ENCODE peak calls at places on chromosome 14, in nine cellular contexts. One of them, this sample, is unnamed.
A peak's percentile ranks its signal among the peaks of the same experiment; 100 is the strongest.

GRCh38 chr14:58428011-58428807 is 690 bp downstream of the KIAA0586 start:
- DNase-seq in cardiac muscle cell: peak; percentile 61
- DNase-seq in psoas muscle: no peak
- DNase-seq in right cardiac atrium: no peak
- DNase-seq in brain microvascular endothelial cell: peak; percentile 45
- DNase-seq in OCI-LY7: peak; percentile 62
- DNase-seq in aorta: no peak
- DNase-seq in A549: peak; percentile 43
- DNase-seq in sigmoid colon: no peak
- DNase-seq in this sample: no peak

GRCh38 chr14:67987596-67987995 is 168.0 kb downstream of the RAD51B start:
- DNase-seq in right cardiac atrium: no peak
- DNase-seq in psoas muscle: no peak
- DNase-seq in brain microvascular endothelial cell: peak; percentile 93
- DNase-seq in OCI-LY7: no peak
- DNase-seq in A549: no peak
- DNase-seq in cardiac muscle cell: peak; percentile 95
- DNase-seq in aorta: no peak
- DNase-seq in sigmoid colon: no peak
- DNase-seq in this sample: peak; percentile 56

GRCh38 chr14:49044981-49045380 is 541.2 kb downstream of the RPS29 start:
- DNase-seq in psoas muscle: no peak
- DNase-seq in brain microvascular endothelial cell: no peak
- DNase-seq in cardiac muscle cell: no peak
- DNase-seq in right cardiac atrium: no peak
- DNase-seq in A549: no peak
- DNase-seq in sigmoid colon: no peak
- DNase-seq in aorta: no peak
- DNase-seq in OCI-LY7: no peak
- DNase-seq in this sample: no peak

GRCh38 chr14:56742391-56742790 is 67.9 kb downstream of the OTX2 start:
- DNase-seq in psoas muscle: no peak
- DNase-seq in cardiac muscle cell: no peak
- DNase-seq in OCI-LY7: no peak
- DNase-seq in right cardiac atrium: no peak
- DNase-seq in A549: no peak
- DNase-seq in aorta: no peak
- DNase-seq in brain microvascular endothelial cell: no peak
- DNase-seq in sigmoid colon: no peak
- DNase-seq in this sample: no peak

GRCh38 chr14:75315143-75315542 is 36.5 kb downstream of the FOS start:
- DNase-seq in aorta: no peak
- DNase-seq in OCI-LY7: no peak
- DNase-seq in psoas muscle: no peak
- DNase-seq in A549: no peak
- DNase-seq in cardiac muscle cell: peak; percentile 90
- DNase-seq in right cardiac atrium: no peak
- DNase-seq in sigmoid colon: peak; percentile 68
- DNase-seq in brain microvascular endothelial cell: peak; percentile 54
- DNase-seq in this sample: no peak

GRCh38 chr14:95490727-95491451 is 25.6 kb downstream of the SYNE3 start:
- DNase-seq in right cardiac atrium: peak; percentile 83
- DNase-seq in brain microvascular endothelial cell: no peak
- DNase-seq in psoas muscle: no peak
- DNase-seq in sigmoid colon: no peak
- DNase-seq in cardiac muscle cell: peak; percentile 38
- DNase-seq in OCI-LY7: no peak
- DNase-seq in A549: no peak
- DNase-seq in aorta: peak; percentile 68
- DNase-seq in this sample: no peak

GRCh38 chr14:59181804-59182203 is 6.7 kb upstream of the DAAM1 start:
- DNase-seq in A549: no peak
- DNase-seq in brain microvascular endothelial cell: no peak
- DNase-seq in OCI-LY7: no peak
- DNase-seq in aorta: no peak
- DNase-seq in right cardiac atrium: no peak
- DNase-seq in cardiac muscle cell: no peak
- DNase-seq in sigmoid colon: no peak
- DNase-seq in psoas muscle: no peak
- DNase-seq in this sample: no peak

GRCh38 chr14:20179218-20179617 is 11.5 kb upstream of the OR11G2 start:
- DNase-seq in A549: no peak
- DNase-seq in cardiac muscle cell: no peak
- DNase-seq in OCI-LY7: no peak
- DNase-seq in right cardiac atrium: peak; percentile 15
- DNase-seq in aorta: no peak
- DNase-seq in brain microvascular endothelial cell: no peak
- DNase-seq in sigmoid colon: no peak
- DNase-seq in psoas muscle: no peak
- DNase-seq in this sample: no peak

GRCh38 chr14:24366664-24367505 is 1.1 kb upstream of the NFATC4 start:
- DNase-seq in cardiac muscle cell: peak; percentile 99
- DNase-seq in brain microvascular endothelial cell: peak; percentile 89
- DNase-seq in sigmoid colon: peak; percentile 96
- DNase-seq in psoas muscle: peak; percentile 93
- DNase-seq in aorta: peak; percentile 98
- DNase-seq in A549: peak; percentile 43
- DNase-seq in OCI-LY7: peak; percentile 98
- DNase-seq in right cardiac atrium: peak; percentile 93
- DNase-seq in this sample: peak; percentile 96

GRCh38 chr14:100432652-100433427 is 109.7 kb downstream of the SLC25A47 start:
- DNase-seq in brain microvascular endothelial cell: no peak
- DNase-seq in right cardiac atrium: no peak
- DNase-seq in sigmoid colon: no peak
- DNase-seq in A549: no peak
- DNase-seq in aorta: no peak
- DNase-seq in cardiac muscle cell: no peak
- DNase-seq in OCI-LY7: no peak
- DNase-seq in psoas muscle: no peak
- DNase-seq in this sample: no peak

GRCh38 chr14:101022121-101022520 is 118.6 kb upstream of the RTL1 start:
- DNase-seq in cardiac muscle cell: peak; percentile 4
- DNase-seq in OCI-LY7: no peak
- DNase-seq in right cardiac atrium: no peak
- DNase-seq in psoas muscle: no peak
- DNase-seq in sigmoid colon: peak; percentile 21
- DNase-seq in aorta: peak; percentile 24
- DNase-seq in A549: no peak
- DNase-seq in brain microvascular endothelial cell: no peak
- DNase-seq in this sample: peak; percentile 5

GRCh38 chr14:64762044-64763034 is 58.1 kb downstream of the PLEKHG3 start:
- DNase-seq in aorta: peak; percentile 92
- DNase-seq in sigmoid colon: peak; percentile 93
- DNase-seq in A549: peak; percentile 90
- DNase-seq in psoas muscle: peak; percentile 90
- DNase-seq in cardiac muscle cell: peak; percentile 97
- DNase-seq in brain microvascular endothelial cell: peak; percentile 87
- DNase-seq in OCI-LY7: no peak
- DNase-seq in right cardiac atrium: peak; percentile 90
- DNase-seq in this sample: peak; percentile 90

GRCh38 chr14:65847065-65847847 is 434.7 kb downstream of the FUT8 start:
- DNase-seq in brain microvascular endothelial cell: no peak
- DNase-seq in right cardiac atrium: no peak
- DNase-seq in A549: no peak
- DNase-seq in cardiac muscle cell: no peak
- DNase-seq in psoas muscle: no peak
- DNase-seq in OCI-LY7: peak; percentile 47
- DNase-seq in aorta: no peak
- DNase-seq in sigmoid colon: no peak
- DNase-seq in this sample: no peak

DNA sequence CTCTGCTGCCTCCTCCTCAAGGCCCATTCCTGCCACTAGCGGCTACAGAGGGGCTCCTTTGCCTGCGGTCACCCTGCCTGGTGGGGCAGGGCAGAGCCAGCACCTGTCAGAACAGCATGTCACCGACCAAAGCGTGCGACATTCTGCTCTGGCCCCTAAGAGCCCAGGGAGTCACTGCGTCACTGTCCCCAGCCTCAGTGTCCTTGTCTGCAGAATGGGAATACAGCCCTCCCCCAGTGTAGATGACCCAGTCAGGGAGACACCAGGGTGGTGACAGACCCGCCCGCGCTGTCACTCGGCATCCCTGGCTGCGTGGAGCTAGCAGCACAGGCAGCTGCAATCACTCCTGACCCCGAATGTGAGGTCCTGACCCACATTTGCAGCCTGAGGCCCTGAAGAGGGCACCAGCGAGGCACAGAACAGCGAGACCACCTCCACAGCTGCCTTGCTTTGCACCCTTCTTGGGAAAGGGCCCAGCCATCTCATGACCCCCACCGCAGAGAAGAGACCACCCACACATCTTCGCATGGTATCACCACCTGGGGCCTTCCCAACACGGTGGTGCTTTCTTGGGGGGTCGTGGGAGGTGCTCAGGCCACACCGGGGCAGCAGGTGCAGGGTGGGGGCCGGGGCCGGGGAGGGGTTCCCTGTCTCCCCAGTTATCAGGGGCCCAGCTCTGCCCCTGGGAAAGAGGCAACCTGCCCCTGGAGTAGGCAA is 2.5 kb downstream of the AHNAK2 start:
- DNase-seq in A549: no peak
- DNase-seq in OCI-LY7: peak; percentile 59
- DNase-seq in right cardiac atrium: no peak
- DNase-seq in sigmoid colon: peak; percentile 66
- DNase-seq in psoas muscle: no peak
- DNase-seq in aorta: peak; percentile 71
- DNase-seq in brain microvascular endothelial cell: no peak
- DNase-seq in cardiac muscle cell: no peak
- DNase-seq in this sample: no peak
- H3K4me3 ChIP-seq in A549: peak overlapping the region; percentile 17
- H3K4me3 ChIP-seq in OCI-LY7: no peak overlapping the region
- H3K4me3 ChIP-seq in right cardiac atrium: no peak overlapping the region
- H3K4me3 ChIP-seq in sigmoid colon: no peak overlapping the region
- H3K4me3 ChIP-seq in psoas muscle: no peak overlapping the region
- H3K4me3 ChIP-seq in aorta: no peak overlapping the region
- H3K4me3 ChIP-seq in brain microvascular endothelial cell: no peak overlapping the region
- H3K4me3 ChIP-seq in cardiac muscle cell: no peak overlapping the region
- H3K4me3 ChIP-seq in this sample: no peak overlapping the region

GRCh38 chr14:77642407-77642806 is 26.0 kb upstream of the SPTLC2 start:
- DNase-seq in aorta: no peak
- DNase-seq in sigmoid colon: no peak
- DNase-seq in psoas muscle: no peak
- DNase-seq in right cardiac atrium: no peak
- DNase-seq in A549: no peak
- DNase-seq in cardiac muscle cell: no peak
- DNase-seq in OCI-LY7: no peak
- DNase-seq in brain microvascular endothelial cell: no peak
- DNase-seq in this sample: no peak
- H3K4me3 ChIP-seq in aorta: no peak overlapping the region
- H3K4me3 ChIP-seq in sigmoid colon: peak overlapping the region; percentile 48
- H3K4me3 ChIP-seq in psoas muscle: peak overlapping the region; percentile 64
- H3K4me3 ChIP-seq in right cardiac atrium: peak overlapping the region; percentile 39
- H3K4me3 ChIP-seq in A549: no peak overlapping the region
- H3K4me3 ChIP-seq in cardiac muscle cell: no peak overlapping the region
- H3K4me3 ChIP-seq in OCI-LY7: no peak overlapping the region
- H3K4me3 ChIP-seq in brain microvascular endothelial cell: peak overlapping the region; percentile 51
- H3K4me3 ChIP-seq in this sample: peak overlapping the region; percentile 42

GRCh38 chr14:52313903-52314481 is at the start of gene PTGER2:
- DNase-seq in A549: peak; percentile 40
- DNase-seq in cardiac muscle cell: peak; percentile 94
- DNase-seq in brain microvascular endothelial cell: peak; percentile 88
- DNase-seq in sigmoid colon: peak; percentile 92
- DNase-seq in psoas muscle: peak; percentile 89
- DNase-seq in aorta: peak; percentile 97
- DNase-seq in OCI-LY7: no peak
- DNase-seq in right cardiac atrium: peak; percentile 88
- DNase-seq in this sample: peak; percentile 92

GRCh38 chr14:52318829-52319604 is 4.9 kb downstream of the PTGER2 start:
- DNase-seq in psoas muscle: no peak
- DNase-seq in A549: no peak
- DNase-seq in brain microvascular endothelial cell: no peak
- DNase-seq in sigmoid colon: no peak
- DNase-seq in cardiac muscle cell: no peak
- DNase-seq in right cardiac atrium: no peak
- DNase-seq in OCI-LY7: no peak
- DNase-seq in aorta: no peak
- DNase-seq in this sample: no peak

GRCh38 chr14:52315355-52315718 is 1.2 kb downstream of the PTGER2 start:
- DNase-seq in psoas muscle: no peak
- DNase-seq in brain microvascular endothelial cell: no peak
- DNase-seq in OCI-LY7: no peak
- DNase-seq in A549: no peak
- DNase-seq in aorta: no peak
- DNase-seq in cardiac muscle cell: peak; percentile 37
- DNase-seq in right cardiac atrium: no peak
- DNase-seq in sigmoid colon: no peak
- DNase-seq in this sample: peak; percentile 34

GRCh38 chr14:52314521-52315354 is 626 bp downstream of the PTGER2 start:
- DNase-seq in sigmoid colon: no peak
- DNase-seq in A549: peak; percentile 27
- DNase-seq in OCI-LY7: no peak
- DNase-seq in right cardiac atrium: peak; percentile 26
- DNase-seq in brain microvascular endothelial cell: peak; percentile 14
- DNase-seq in psoas muscle: peak; percentile 61
- DNase-seq in aorta: peak; percentile 81
- DNase-seq in cardiac muscle cell: peak; percentile 38
- DNase-seq in this sample: peak; percentile 42

GRCh38 chr14:52318057-52318456 is 3.9 kb downstream of the PTGER2 start:
- DNase-seq in psoas muscle: no peak
- DNase-seq in aorta: no peak
- DNase-seq in OCI-LY7: no peak
- DNase-seq in sigmoid colon: no peak
- DNase-seq in cardiac muscle cell: no peak
- DNase-seq in right cardiac atrium: no peak
- DNase-seq in A549: no peak
- DNase-seq in brain microvascular endothelial cell: no peak
- DNase-seq in this sample: no peak
- H3K4me3 ChIP-seq in psoas muscle: no peak overlapping the region
- H3K4me3 ChIP-seq in aorta: no peak overlapping the region
- H3K4me3 ChIP-seq in OCI-LY7: no peak overlapping the region
- H3K4me3 ChIP-seq in sigmoid colon: no peak overlapping the region
- H3K4me3 ChIP-seq in cardiac muscle cell: no peak overlapping the region
- H3K4me3 ChIP-seq in right cardiac atrium: no peak overlapping the region
- H3K4me3 ChIP-seq in A549: no peak overlapping the region
- H3K4me3 ChIP-seq in brain microvascular endothelial cell: no peak overlapping the region
- H3K4me3 ChIP-seq in this sample: no peak overlapping the region

DNA sequence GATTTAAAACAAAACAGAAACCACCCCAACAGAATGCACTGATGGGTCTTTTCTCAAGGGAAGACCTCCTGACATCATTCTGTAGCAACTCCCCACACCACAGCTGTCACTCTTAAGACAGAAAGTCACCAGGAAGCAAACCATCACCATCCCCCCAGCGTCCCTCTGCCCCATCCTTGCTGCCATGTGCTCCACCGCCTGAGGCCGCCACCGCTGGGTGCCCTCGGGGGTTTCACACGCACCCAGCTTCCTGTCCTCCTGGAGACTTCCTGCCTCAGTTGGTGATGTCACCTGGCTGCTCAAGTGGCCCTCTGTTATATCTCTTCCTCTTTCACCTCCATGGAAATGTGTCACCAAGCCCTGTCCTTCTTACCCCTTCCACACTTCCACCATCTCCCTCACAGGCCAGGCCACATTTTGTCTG is 71.4 kb upstream of the GPR68 start:
- DNase-seq in psoas muscle: no peak
- DNase-seq in aorta: no peak
- DNase-seq in sigmoid colon: no peak
- DNase-seq in brain microvascular endothelial cell: no peak
- DNase-seq in OCI-LY7: peak; percentile 86
- DNase-seq in A549: no peak
- DNase-seq in right cardiac atrium: no peak
- DNase-seq in cardiac muscle cell: no peak
- DNase-seq in this sample: no peak
- H3K4me3 ChIP-seq in psoas muscle: no peak overlapping the region
- H3K4me3 ChIP-seq in aorta: no peak overlapping the region
- H3K4me3 ChIP-seq in sigmoid colon: no peak overlapping the region
- H3K4me3 ChIP-seq in brain microvascular endothelial cell: no peak overlapping the region
- H3K4me3 ChIP-seq in OCI-LY7: no peak overlapping the region
- H3K4me3 ChIP-seq in A549: no peak overlapping the region
- H3K4me3 ChIP-seq in right cardiac atrium: no peak overlapping the region
- H3K4me3 ChIP-seq in cardiac muscle cell: no peak overlapping the region
- H3K4me3 ChIP-seq in this sample: no peak overlapping the region

GRCh38 chr14:51354846-51355245 is 114.8 kb downstream of the TMX1 start:
- DNase-seq in sigmoid colon: no peak
- DNase-seq in brain microvascular endothelial cell: no peak
- DNase-seq in cardiac muscle cell: no peak
- DNase-seq in A549: no peak
- DNase-seq in aorta: no peak
- DNase-seq in right cardiac atrium: no peak
- DNase-seq in OCI-LY7: no peak
- DNase-seq in psoas muscle: no peak
- DNase-seq in this sample: no peak
- H3K4me3 ChIP-seq in sigmoid colon: no peak overlapping the region
- H3K4me3 ChIP-seq in brain microvascular endothelial cell: no peak overlapping the region
- H3K4me3 ChIP-seq in cardiac muscle cell: no peak overlapping the region
- H3K4me3 ChIP-seq in A549: no peak overlapping the region
- H3K4me3 ChIP-seq in aorta: no peak overlapping the region
- H3K4me3 ChIP-seq in right cardiac atrium: no peak overlapping the region
- H3K4me3 ChIP-seq in OCI-LY7: no peak overlapping the region
- H3K4me3 ChIP-seq in psoas muscle: no peak overlapping the region
- H3K4me3 ChIP-seq in this sample: no peak overlapping the region